ENCODE peak calls at places on chromosomes 2 and 18, in four cellular contexts. V, B, A and F are unnamed samples.

GRCh38 chr18:62586148-62586774 is 63.4 kb downstream of the ZCCHC2 start:
- DNase-seq in V (peak; percentile 69), A (peak; percentile 73), B (peak; percentile 65), F (peak; percentile 80)

GRCh38 chr2:84768840-84769239 is 112.0 kb downstream of the TRABD2A start:
- DNase-seq in V (no peak), B (peak; percentile 34), A (no peak), F (no peak)

GRCh38 chr2:120123090-120123489 is 100.1 kb downstream of the TMEM185B start:
- DNase-seq in V (no peak), B (no peak), A (no peak), F (no peak)

GRCh38 chr2:21552999-21553398 is 429.2 kb downstream of the TDRD15 start:
- DNase-seq in A (no peak), V (no peak), B (no peak), F (no peak)

GRCh38 chr2:8625399-8626283 is 56.2 kb upstream of the ID2 start:
- DNase-seq in A (peak; percentile 36), B (no peak), V (no peak), F (no peak)

GRCh38 chr2:213227458-213227857 is 56.8 kb upstream of the SPAG16 start:
- DNase-seq in B (no peak), A (no peak), V (no peak), F (no peak)

GRCh38 chr2:201203916-201204654 is 21.1 kb downstream of the CASP10 start:
- DNase-seq in V (no peak), A (no peak), B (no peak), F (no peak)

GRCh38 chr2:77567723-77568122 is 45.5 kb upstream of the LRRTM4 start:
- DNase-seq in A (no peak), V (no peak), B (no peak), F (no peak)

GRCh38 chr2:75375646-75376582 is 176.6 kb upstream of the TACR1 start:
- DNase-seq in A (no peak), B (peak; percentile 78), V (no peak), F (no peak)

GRCh38 chr2:162524192-162524591 is 180.3 kb downstream of the GCA start:
- DNase-seq in V (no peak), A (no peak), B (peak; percentile 25), F (peak; percentile 55)

GRCh38 chr18:11937874-11938478 is 29.9 kb upstream of the MPPE1 start:
- DNase-seq in A (peak; percentile 81), B (peak; percentile 87), V (peak; percentile 75), F (peak; percentile 81)

GRCh38 chr2:21118302-21118920 is 5.4 kb upstream of the TDRD15 start:
- DNase-seq in B (peak; percentile 34), A (peak; percentile 51), V (no peak), F (no peak)

GRCh38 chr18:21598726-21599584 is 1.5 kb downstream of the ESCO1 start:
- DNase-seq in B (peak; percentile 33), V (no peak), A (peak; percentile 51), F (peak; percentile 52)

GRCh38 chr2:137508739-137509384 is 455.4 kb upstream of the HNMT start:
- DNase-seq in B (peak; percentile 11), V (no peak), A (no peak), F (no peak)

GRCh38 chr18:50203801-50204604 is 9.1 kb upstream of the MYO5B start:
- DNase-seq in B (peak; percentile 52), A (peak; percentile 60), V (peak; percentile 50), F (peak; percentile 72)

GRCh38 chr2:1855150-1855549 is 110.8 kb upstream of the PXDN start:
- DNase-seq in V (no peak), A (no peak), B (no peak), F (no peak)

GRCh38 chr2:10520926-10521325 is 72.8 kb upstream of the ODC1 start:
- DNase-seq in A (no peak), B (no peak), V (no peak), F (no peak)

GRCh38 chr2:19667085-19667484 is 234.7 kb downstream of the TTC32 start:
- DNase-seq in B (peak; percentile 75), V (no peak), A (no peak), F (no peak)

GRCh38 chr2:182977463-182977862 is 60.8 kb downstream of the NCKAP1 start:
- DNase-seq in B (no peak), V (no peak), A (no peak), F (no peak)

GRCh38 chr2:26922638-26923466 is 47.6 kb upstream of the MAPRE3 start:
- DNase-seq in V (no peak), A (no peak), B (peak; percentile 65), F (peak; percentile 61)

GRCh38 chr18:6606411-6607085 is 123.0 kb upstream of the ARHGAP28 start:
- DNase-seq in B (no peak), V (no peak), A (no peak), F (no peak)

GRCh38 chr2:217058791-217059755 is 199.2 kb upstream of the TNP1 start:
- DNase-seq in V (no peak), A (no peak), B (no peak), F (no peak)

GRCh38 chr2:47598476-47598875 is 184.5 kb upstream of the MSH6 start:
- DNase-seq in B (no peak), A (no peak), V (no peak), F (no peak)

GRCh38 chr2:11500702-11501303 is 33.0 kb upstream of the GREB1 start:
- DNase-seq in A (no peak), V (no peak), B (no peak), F (no peak)

GRCh38 chr2:17736989-17737388 is 16.6 kb downstream of the SMC6 start:
- DNase-seq in V (no peak), B (peak; percentile 15), A (no peak), F (no peak)

GRCh38 chr2:195513119-195513518 is 143.9 kb upstream of the SLC39A10 start:
- DNase-seq in B (no peak), A (no peak), V (no peak), F (no peak)

GRCh38 chr2:135913726-135914365 is 37.6 kb upstream of the MCM6 start:
- DNase-seq in A (no peak), V (no peak), B (peak; percentile 76), F (peak; percentile 34)

GRCh38 chr2:182605166-182605565 is 110.9 kb upstream of the DNAJC10 start:
- DNase-seq in V (no peak), B (no peak), A (no peak), F (no peak)

GRCh38 chr2:173982918-173983317 is 17.7 kb upstream of the SP3 start:
- DNase-seq in V (no peak), A (no peak), B (no peak), F (no peak)

GRCh38 chr2:175136334-175137215 is 31.4 kb downstream of the ATF2 start:
- DNase-seq in A (no peak), V (no peak), B (no peak), F (no peak)
- TF ChIP-seq CTCF in A (no peak), V (no peak), B (no peak), F (no peak)

DNA sequence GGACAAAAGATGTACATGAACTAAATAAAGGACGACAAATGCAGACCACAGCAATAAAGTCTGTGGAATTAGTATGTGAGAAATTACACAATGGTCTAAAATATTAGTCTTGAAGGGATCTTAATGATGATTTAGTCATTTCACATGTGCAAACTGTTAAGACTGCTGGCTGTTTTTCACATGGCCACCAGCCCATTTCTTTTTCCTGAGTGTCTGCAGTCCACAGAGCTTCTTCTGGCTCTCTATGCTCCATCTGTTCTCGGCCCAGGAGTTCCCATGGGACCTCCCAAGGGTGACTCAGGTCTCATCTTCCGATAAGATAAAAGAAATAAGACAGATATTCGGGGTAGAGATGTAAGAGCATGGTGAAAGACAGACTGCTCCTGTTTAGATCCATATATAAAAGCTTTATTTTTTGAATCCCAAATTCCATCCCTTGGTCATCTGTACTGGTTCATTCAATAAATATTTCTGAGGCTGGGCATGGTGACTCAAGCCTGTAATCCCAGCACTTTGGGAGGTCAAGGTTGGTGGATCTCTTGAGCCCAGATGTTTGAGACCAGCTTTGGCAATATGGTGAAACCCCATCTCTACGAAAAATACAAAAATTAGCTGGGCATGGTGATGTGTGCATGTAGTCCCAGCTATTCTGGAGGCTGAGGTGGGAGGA is 20.1 kb downstream of the IL1RL1 start:
- DNase-seq in B (no peak), A (no peak), V (no peak), F (no peak)
- TF ChIP-seq CTCF in B (no peak), A (no peak), V (no peak), F (no peak)

DNA sequence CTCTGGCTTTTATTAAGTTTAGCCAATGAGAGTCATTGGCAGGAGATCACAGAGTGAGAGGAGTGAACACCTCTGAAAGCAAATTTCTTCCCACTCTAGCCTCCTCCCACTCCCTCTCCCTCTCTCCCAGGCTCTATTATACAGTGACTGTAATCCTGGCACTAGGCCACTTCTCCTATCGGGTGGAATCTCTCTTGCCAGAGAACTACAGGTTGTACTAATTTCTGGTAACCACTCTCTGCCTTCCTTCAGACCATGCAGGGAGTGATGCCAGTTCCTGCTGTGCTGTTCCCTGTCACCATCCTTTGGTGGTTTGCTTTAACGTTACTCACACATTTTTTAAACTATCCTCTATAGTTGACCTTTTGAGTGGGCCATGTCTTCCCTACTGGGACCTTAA is 217.2 kb downstream of the MREG start:
- DNase-seq in A (no peak), V (no peak), B (peak; percentile 82), F (no peak)
- TF ChIP-seq CTCF in A (no peak), V (no peak), B (no peak), F (no peak)

GRCh38 chr2:178415979-178416378 is 35.0 kb downstream of the PRKRA start:
- DNase-seq in A (no peak), V (no peak), B (no peak), F (no peak)
- TF ChIP-seq CTCF in A (no peak), V (no peak), B (no peak), F (no peak)

DNA sequence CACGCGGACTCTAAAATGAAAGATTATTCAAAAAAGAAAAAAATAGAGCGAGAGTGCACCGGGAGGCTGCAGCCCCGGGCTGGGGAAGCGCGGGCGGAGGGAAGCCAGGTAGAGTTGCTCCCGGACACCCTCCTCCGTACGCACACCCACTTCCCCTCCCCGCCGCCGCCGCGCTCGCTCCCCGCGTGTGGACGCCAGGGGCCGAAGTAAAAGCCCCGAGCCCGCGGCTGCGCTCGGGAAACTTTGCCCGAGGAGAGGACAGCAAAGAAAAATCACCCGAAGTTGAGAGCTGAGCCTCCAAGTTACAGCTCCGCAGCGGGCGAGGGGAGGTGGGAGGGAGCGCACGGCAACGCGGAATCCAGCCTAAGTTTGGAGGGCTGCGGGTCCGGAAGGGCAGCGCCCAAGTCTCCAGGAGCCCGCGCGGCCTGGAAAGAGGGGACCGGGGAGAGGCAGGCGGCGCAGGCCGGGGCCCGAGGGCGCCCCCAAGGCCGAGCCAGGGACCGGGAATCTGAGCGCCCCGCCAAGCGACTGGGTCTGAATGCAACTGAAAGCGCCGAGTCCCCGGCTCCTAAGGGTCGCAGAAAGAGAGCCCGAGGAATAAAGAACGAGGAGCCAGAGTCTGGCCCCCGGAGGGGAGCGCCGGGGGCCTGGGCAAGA is 666 bp upstream of the BCL11A start:
- DNase-seq in V (peak; percentile 50), A (peak; percentile 76), B (peak; percentile 45), F (peak; percentile 39)
- TF ChIP-seq CTCF in V (no peak), A (peak; percentile 24), B (no peak), F (no peak)